ENCODE peak calls at places on chromosomes 5 and 9, in seven cellular contexts. X, F, L, N, E, Q and D are unnamed samples.

GRCh38 chr5:94577466-94578245 is 40.7 kb downstream of the KIAA0825 start:
- DNase-seq in L (no peak), E (no peak), N (no peak), F (no peak), X (peak; percentile 31), Q (no peak), D (no peak)

GRCh38 chr5:178532666-178533065 is 57.5 kb downstream of the COL23A1 start:
- DNase-seq in L (no peak), F (no peak), X (no peak), Q (no peak), N (no peak), E (no peak), D (no peak)

GRCh38 chr5:151820903-151821302 is 49.1 kb downstream of the G3BP1 start:
- DNase-seq in X (no peak), Q (no peak), N (no peak), F (no peak), E (no peak), L (peak; percentile 50), D (no peak)

GRCh38 chr9:37529111-37529510 is 43.4 kb downstream of the POLR1E start:
- DNase-seq in X (peak; percentile 81), L (no peak), E (peak; percentile 44), N (peak; percentile 72), Q (no peak), F (no peak), D (peak; percentile 17)

GRCh38 chr9:114525505-114525904 is 20.2 kb upstream of the WHRN start:
- DNase-seq in Q (peak; percentile 29), N (no peak), E (no peak), X (no peak), F (peak; percentile 60), L (no peak), D (no peak)

GRCh38 chr9:100112677-100113336 is 13.8 kb downstream of the INVS start:
- DNase-seq in L (no peak), E (no peak), Q (no peak), N (no peak), X (no peak), F (no peak), D (no peak)

GRCh38 chr5:116517557-116517956 is 57.1 kb downstream of the SEMA6A start:
- DNase-seq in N (no peak), E (no peak), X (no peak), F (no peak), L (no peak), Q (no peak), D (no peak)

GRCh38 chr5:112956606-112957005 is 20.0 kb upstream of the DCP2 start:
- DNase-seq in F (no peak), Q (no peak), E (no peak), X (no peak), L (no peak), N (no peak), D (no peak)

GRCh38 chr9:84554069-84554659 is 115.4 kb upstream of the NTRK2 start:
- DNase-seq in X (no peak), F (no peak), E (no peak), N (no peak), L (no peak), Q (no peak), D (no peak)

GRCh38 chr9:113955076-113955752 is 79.1 kb downstream of the ZNF618 start:
- DNase-seq in E (peak; percentile 66), L (no peak), Q (peak; percentile 57), N (no peak), F (peak; percentile 77), X (no peak), D (no peak)

GRCh38 chr9:72362680-72363139 is 2.3 kb downstream of the ZFAND5 start:
- DNase-seq in L (peak; percentile 89), X (peak; percentile 65), E (peak; percentile 74), N (peak; percentile 14), Q (no peak), F (peak; percentile 92), D (peak; percentile 15)

GRCh38 chr9:20395671-20396070 is 226.6 kb downstream of the MLLT3 start:
- DNase-seq in L (no peak), E (no peak), N (no peak), F (no peak), X (no peak), Q (no peak), D (no peak)

GRCh38 chr5:59562756-59563389 is 330.7 kb downstream of the PDE4D start:
- DNase-seq in Q (no peak), E (peak; percentile 29), N (peak; percentile 8), X (peak; percentile 43), F (peak; percentile 85), L (peak; percentile 54), D (peak; percentile 8)

GRCh38 chr9:545480-545879 is 296.0 kb upstream of the DMRT1 start:
- DNase-seq in N (no peak), L (no peak), X (no peak), F (no peak), Q (no peak), E (no peak), D (no peak)

GRCh38 chr5:138869763-138870500 is 5.2 kb downstream of the LRRTM2 start:
- DNase-seq in L (no peak), F (no peak), N (no peak), Q (no peak), X (no peak), E (peak; percentile 66), D (no peak)

GRCh38 chr9:89426389-89426961 is 71.4 kb downstream of the SEMA4D start:
- DNase-seq in N (no peak), F (no peak), E (no peak), X (peak; percentile 78), L (no peak), Q (no peak), D (no peak)

GRCh38 chr9:126204708-126205225 is 121.9 kb upstream of the MVB12B start:
- DNase-seq in F (no peak), E (no peak), L (no peak), X (no peak), N (no peak), Q (no peak), D (no peak)

GRCh38 chr5:154583545-154584168 is 105.6 kb upstream of the HAND1 start:
- DNase-seq in N (no peak), F (no peak), Q (no peak), E (no peak), X (no peak), L (no peak), D (no peak)

GRCh38 chr5:169265888-169266287 is 35.1 kb downstream of the SLIT3 start:
- DNase-seq in Q (no peak), N (no peak), E (no peak), F (peak; percentile 32), L (no peak), X (no peak), D (no peak)

GRCh38 chr9:137352511-137353222 is 50.6 kb upstream of the NRARP start:
- DNase-seq in L (no peak), X (no peak), E (no peak), Q (no peak), N (no peak), F (no peak), D (no peak)

GRCh38 chr9:92706218-92706940 is 36.4 kb upstream of the IPPK start:
- DNase-seq in E (no peak), X (peak; percentile 63), L (peak; percentile 25), Q (no peak), F (peak; percentile 17), N (peak; percentile 18), D (no peak)

GRCh38 chr9:130579738-130580463 is 524 bp downstream of the FUBP3 start:
- DNase-seq in N (no peak), L (no peak), Q (no peak), E (no peak), F (no peak), X (no peak), D (no peak)

GRCh38 chr5:177453852-177454396 is 7.3 kb downstream of the PRR7 start:
- DNase-seq in X (no peak), E (no peak), F (peak; percentile 67), Q (no peak), N (no peak), L (peak; percentile 52), D (peak; percentile 57)

GRCh38 chr9:125604189-125604588 is 102.8 kb downstream of the MAPKAP1 start:
- DNase-seq in E (no peak), X (no peak), L (no peak), N (no peak), Q (no peak), F (no peak), D (no peak)

GRCh38 chr9:107350443-107350842 is 67.4 kb downstream of the RAD23B start:
- DNase-seq in F (no peak), Q (no peak), X (no peak), E (no peak), L (peak; percentile 19), N (no peak), D (no peak)

GRCh38 chr5:120682851-120683250 is 218.8 kb downstream of the PRR16 start:
- DNase-seq in N (no peak), Q (peak; percentile 24), L (no peak), F (peak; percentile 68), X (no peak), E (peak; percentile 20), D (no peak)

GRCh38 chr9:107587175-107587963 is 97.8 kb upstream of the KLF4 start:
- DNase-seq in F (no peak), E (no peak), Q (no peak), N (no peak), X (no peak), L (no peak), D (no peak)

GRCh38 chr5:110354341-110354740 is 372.1 kb downstream of the TMEM232 start:
- DNase-seq in Q (no peak), E (no peak), F (peak; percentile 14), X (no peak), L (no peak), N (no peak), D (no peak)

GRCh38 chr9:80191108-80191507 is 619.3 kb downstream of the TLE4 start:
- DNase-seq in L (no peak), Q (no peak), F (peak; percentile 42), X (no peak), N (no peak), E (no peak), D (no peak)

DNA sequence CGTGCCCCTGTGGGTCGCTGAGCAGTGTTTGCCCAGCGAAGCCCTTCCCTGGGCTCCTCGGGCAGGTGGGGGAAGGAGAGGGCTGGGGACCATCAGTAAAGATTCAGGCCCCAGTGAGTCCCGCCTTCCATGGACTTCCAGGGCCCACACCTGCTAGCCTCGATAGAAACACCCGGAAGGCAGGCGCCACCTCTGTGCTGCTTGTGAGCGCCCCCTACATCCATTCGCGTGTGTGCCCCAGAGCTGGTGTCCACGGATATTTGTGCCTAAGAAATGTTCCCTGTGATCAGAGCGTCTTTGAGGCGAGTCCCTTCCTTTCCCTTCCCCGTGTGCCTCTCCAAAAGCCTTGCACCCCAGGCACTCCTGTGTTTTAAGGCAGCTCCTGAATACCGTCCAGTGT is 101.2 kb downstream of the COL5A1 start:
- DNase-seq in Q (no peak), L (no peak), X (no peak), E (no peak), N (no peak), F (no peak), D (no peak)
- TF ChIP-seq CTCF in Q (peak; percentile 8), L (no peak), X (no peak), E (peak; percentile 48), N (no peak), F (no peak), D (no peak)

GRCh38 chr9:74527718-74528117 is 30.6 kb downstream of the RORB start:
- DNase-seq in E (no peak), F (no peak), N (no peak), L (no peak), Q (no peak), X (no peak), D (no peak)
- TF ChIP-seq CTCF in E (no peak), F (no peak), N (no peak), L (no peak), Q (no peak), X (no peak), D (no peak)

GRCh38 chr9:120928720-120929389 is 2.3 kb upstream of the TRAF1 start:
- DNase-seq in L (peak; percentile 68), F (peak; percentile 80), E (no peak), Q (no peak), X (peak; percentile 82), N (peak; percentile 80), D (peak; percentile 74)
- TF ChIP-seq CTCF in L (peak; percentile 19), F (no peak), E (no peak), Q (no peak), X (peak; percentile 19), N (no peak), D (no peak)

GRCh38 chr9:116313638-116314037 is 160.0 kb downstream of the PAPPA start:
- DNase-seq in L (no peak), F (peak; percentile 68), E (no peak), X (no peak), N (no peak), Q (no peak), D (no peak)
- TF ChIP-seq CTCF in L (peak; percentile 23), F (no peak), E (peak; percentile 38), X (no peak), N (no peak), Q (no peak), D (no peak)